ENCODE peak calls at places on chromosome 9, in five cellular contexts. M, P, Q, N and G are unnamed samples.

GRCh38 chr9:70639853-70640814 is 225.7 kb upstream of the KLF9 start:
- DNase-seq in M (peak; percentile 34), P (peak; percentile 60), Q (no peak), N (peak; percentile 73), G (no peak)

GRCh38 chr9:78295177-78295575 is 1.7 kb upstream of the PSAT1 start:
- DNase-seq in M (no peak), P (no peak), Q (no peak), N (no peak), G (no peak)

GRCh38 chr9:27436234-27436633 is 87.9 kb upstream of the IFNK start:
- DNase-seq in M (no peak), P (no peak), Q (no peak), N (peak; percentile 61), G (no peak)

GRCh38 chr9:134932171-134932570 is 14.5 kb upstream of the FCN1 start:
- DNase-seq in M (no peak), P (no peak), Q (no peak), N (no peak), G (no peak)

GRCh38 chr9:34479316-34479865 is 20.8 kb downstream of the DNAI1 start:
- DNase-seq in M (no peak), P (no peak), Q (no peak), N (peak; percentile 30), G (no peak)

GRCh38 chr9:34185778-34186551 is 7.1 kb downstream of the UBAP1 start:
- DNase-seq in M (no peak), P (peak; percentile 93), Q (no peak), N (peak; percentile 38), G (no peak)

GRCh38 chr9:114434878-114435311 is 47.1 kb upstream of the AKNA start:
- DNase-seq in M (no peak), P (peak; percentile 37), Q (no peak), N (peak; percentile 45), G (peak; percentile 53)

GRCh38 chr9:35370241-35370640 is 119.7 kb upstream of the RUSC2 start:
- DNase-seq in M (no peak), P (no peak), Q (no peak), N (no peak), G (no peak)

GRCh38 chr9:117073539-117074336 is 341.1 kb downstream of the ASTN2 start:
- DNase-seq in M (peak; percentile 75), P (no peak), Q (no peak), N (peak; percentile 57), G (peak; percentile 89)

GRCh38 chr9:115204827-115205506 is 87.0 kb upstream of the TNC start:
- DNase-seq in M (no peak), P (peak; percentile 95), Q (no peak), N (peak; percentile 54), G (no peak)

GRCh38 chr9:20984471-20984870 is 47.0 kb downstream of the HACD4 start:
- DNase-seq in M (no peak), P (peak; percentile 41), Q (no peak), N (no peak), G (no peak)

GRCh38 chr9:92480332-92480771 is 2.0 kb downstream of the ASPN start:
- DNase-seq in M (no peak), P (peak; percentile 54), Q (no peak), N (peak; percentile 46), G (no peak)

GRCh38 chr9:113215142-113215541 is 5.9 kb downstream of the FKBP15 start:
- DNase-seq in M (no peak), P (peak; percentile 46), Q (no peak), N (peak; percentile 20), G (no peak)

GRCh38 chr9:132350861-132351315 is 3.9 kb downstream of the SETX start:
- DNase-seq in M (no peak), P (peak; percentile 6), Q (no peak), N (no peak), G (no peak)

GRCh38 chr9:99057665-99058625 is 47.0 kb upstream of the TGFBR1 start:
- DNase-seq in M (no peak), P (peak; percentile 81), Q (no peak), N (no peak), G (no peak)

GRCh38 chr9:99024959-99025358 is 80.0 kb upstream of the TGFBR1 start:
- DNase-seq in M (no peak), P (peak; percentile 84), Q (no peak), N (no peak), G (no peak)

GRCh38 chr9:116048072-116048471 is 105.5 kb upstream of the PAPPA start:
- DNase-seq in M (no peak), P (no peak), Q (no peak), N (no peak), G (no peak)

GRCh38 chr9:124342946-124343485 is 72.2 kb downstream of the PSMB7 start:
- DNase-seq in M (peak; percentile 67), P (peak; percentile 94), Q (no peak), N (peak; percentile 62), G (peak; percentile 56)
- H3K36me3 ChIP-seq in M (no peaks in the 10 kb centered on the region), P (peaks cover 78% of the 10 kb centered on the region), Q (peaks cover 59% of the 10 kb centered on the region), N (no peaks in the 10 kb centered on the region), G (peaks cover 8% of the 10 kb centered on the region)

GRCh38 chr9:133878402-133878801 is 113.7 kb downstream of the VAV2 start:
- DNase-seq in M (no peak), P (no peak), Q (no peak), N (no peak), G (no peak)

GRCh38 chr9:133877967-133878366 is 114.2 kb downstream of the VAV2 start:
- DNase-seq in M (no peak), P (no peak), Q (no peak), N (no peak), G (peak; percentile 6)

GRCh38 chr9:133876836-133877235 is 115.3 kb downstream of the VAV2 start:
- DNase-seq in M (no peak), P (no peak), Q (no peak), N (no peak), G (no peak)

GRCh38 chr9:133876144-133876543 is 116.0 kb downstream of the VAV2 start:
- DNase-seq in M (peak; percentile 78), P (no peak), Q (no peak), N (no peak), G (peak; percentile 55)

DNA sequence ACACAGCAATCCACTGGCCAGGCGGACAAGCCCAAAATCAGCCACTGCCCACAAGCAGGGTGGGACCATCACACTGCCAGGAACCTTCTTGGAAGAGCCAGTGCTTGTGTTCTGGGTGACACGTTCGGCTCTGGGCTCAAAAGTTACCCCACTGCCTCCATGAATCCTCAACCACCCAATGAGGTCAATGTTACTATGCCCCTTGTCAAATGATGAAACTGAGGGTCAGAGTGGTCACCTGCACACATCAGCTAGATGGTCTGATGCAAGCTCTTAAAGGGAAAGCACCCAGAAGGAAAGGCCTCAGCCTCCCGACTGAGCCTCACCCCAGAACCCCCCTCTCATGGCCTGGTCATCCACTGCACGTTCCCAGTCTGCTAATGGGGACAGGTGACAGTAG is 114.8 kb downstream of the VAV2 start:
- DNase-seq in M (no peak), P (no peak), Q (no peak), N (no peak), G (no peak)
- H3K4me3 ChIP-seq in M (no peak overlapping the region), P (no peak overlapping the region), Q (no peak overlapping the region), N (no peak overlapping the region), G (no peak overlapping the region)

DNA sequence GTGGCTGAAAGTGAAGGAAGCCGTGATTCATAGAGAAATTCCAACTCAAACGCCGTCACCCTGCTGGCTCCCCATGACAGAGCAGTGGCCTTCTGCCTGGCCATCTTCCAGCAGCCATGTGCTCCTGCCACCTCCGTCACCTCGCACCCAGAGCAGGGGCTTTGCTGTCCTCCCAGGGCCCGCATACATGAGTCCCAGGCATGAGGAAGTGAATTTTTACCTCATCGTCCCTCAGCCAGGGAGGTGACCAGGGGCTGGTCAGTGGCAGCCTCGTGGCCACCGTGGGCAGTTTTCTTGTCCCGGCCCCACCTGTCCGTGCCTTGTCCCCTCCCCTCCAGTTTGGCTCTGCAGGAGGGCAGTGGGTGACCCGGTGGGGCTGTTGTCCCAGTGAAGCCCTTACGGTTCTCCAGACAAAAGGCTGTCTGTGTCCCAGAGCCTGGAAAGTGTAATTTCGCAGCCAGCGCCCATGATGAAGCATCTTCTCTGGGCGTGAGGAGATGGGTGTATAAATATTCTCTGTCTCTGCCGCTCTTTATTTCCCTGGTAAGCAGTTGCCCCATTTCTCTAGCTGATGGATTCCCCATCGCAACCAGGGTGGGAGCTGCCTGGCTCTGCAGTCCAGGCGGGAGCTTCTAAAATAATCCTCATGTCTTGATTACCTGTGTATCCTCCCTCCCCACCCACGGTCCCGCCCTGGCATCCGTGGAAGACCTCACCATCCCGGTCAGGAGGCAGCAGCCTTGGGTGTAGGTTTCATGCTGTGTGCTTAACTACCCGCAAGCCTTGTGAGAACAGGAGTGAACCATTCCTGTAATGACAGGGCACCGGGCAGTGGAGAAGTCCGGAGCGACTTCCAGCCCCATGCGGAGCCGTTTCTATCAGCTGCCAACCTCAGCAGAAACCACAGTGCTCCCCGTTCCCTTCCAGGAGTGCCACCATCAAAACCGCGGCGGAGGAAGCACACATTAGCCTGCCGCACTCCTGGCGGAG is 123.8 kb upstream of the LMX1B start:
- DNase-seq in M (no peak), P (no peak), Q (no peak), N (no peak), G (no peak)
- TF ChIP-seq CTCF in M (no peak), P (no peak), Q (no peak), N (no peak), G (no peak)

GRCh38 chr9:131161585-131161984 is 36.2 kb downstream of the NUP214 start:
- DNase-seq in M (no peak), P (no peak), Q (no peak), N (no peak), G (no peak)
- H3K36me3 ChIP-seq in M (peaks cover 49% of the 10 kb centered on the region), P (peaks cover 44% of the 10 kb centered on the region), Q (peaks cover 100% of the 10 kb centered on the region), N (no peaks in the 10 kb centered on the region), G (peaks cover 97% of the 10 kb centered on the region)

DNA sequence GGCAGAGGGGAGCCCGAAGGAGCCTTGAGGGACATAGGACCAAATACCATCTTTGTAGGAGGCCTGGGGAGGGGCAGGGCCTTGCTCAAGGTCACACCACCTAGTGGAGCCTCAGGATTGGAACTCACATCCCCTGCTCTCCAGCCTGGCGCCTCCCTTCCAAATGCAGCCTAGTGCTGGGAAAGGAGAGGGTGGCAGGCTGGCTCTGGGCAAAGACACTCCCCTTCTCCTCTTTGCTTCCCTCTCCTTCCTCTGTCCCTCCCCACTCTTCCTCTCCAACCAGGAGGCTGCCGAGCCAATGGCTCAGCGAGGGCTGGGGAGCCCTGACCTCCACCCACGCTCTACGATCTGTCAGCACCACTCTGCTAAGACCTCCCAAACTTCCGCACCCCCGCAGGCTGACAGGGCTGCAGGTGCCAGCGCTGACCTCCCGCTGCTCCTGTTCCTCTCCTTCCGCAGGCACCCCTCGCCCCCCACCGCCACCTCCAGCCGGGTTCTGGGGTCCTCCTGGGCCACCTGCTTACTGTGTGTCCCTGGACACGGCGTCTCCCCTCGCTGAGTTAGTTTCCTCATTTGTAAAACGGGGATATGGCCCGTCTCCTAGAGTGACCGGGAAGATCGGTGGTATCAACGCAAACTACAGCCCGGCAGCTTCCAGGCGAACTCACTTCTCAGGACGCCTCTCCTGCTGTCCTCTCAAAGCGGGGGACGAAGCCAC is 52.9 kb downstream of the C9orf50 start:
- DNase-seq in M (no peak), P (peak; percentile 70), Q (peak; percentile 73), N (no peak), G (no peak)
- H3K4me3 ChIP-seq in M (peak overlapping the region; percentile 53), P (peak overlapping the region; percentile 28), Q (peak overlapping the region; percentile 45), N (peak overlapping the region; percentile 85), G (peak overlapping the region; percentile 41)